ENCODE peak calls at places on chromosome 18, in seven cellular contexts. R, K, W, C, D, S and O are unnamed samples.
A peak's percentile ranks its signal among the peaks of the same experiment; 100 is the strongest.

GRCh38 chr18:76402026-76402990 is 92.7 kb downstream of the ZNF516 start:
- DNase-seq in R (no peak), K (no peak), W (no peak), C (no peak), D (no peak), S (no peak), O (peak; percentile 82)

GRCh38 chr18:38551881-38552280 is 986.3 kb upstream of the CELF4 start:
- DNase-seq in R (peak; percentile 17), K (no peak), W (no peak), C (no peak), D (no peak), S (no peak), O (no peak)

GRCh38 chr18:78728301-78729098 is 251.1 kb upstream of the SALL3 start:
- DNase-seq in R (no peak), K (no peak), W (no peak), C (no peak), D (no peak), S (peak; percentile 33), O (peak; percentile 42)

GRCh38 chr18:51575171-51575570 is 377.7 kb upstream of the MEX3C start:
- DNase-seq in R (no peak), K (no peak), W (no peak), C (no peak), D (no peak), S (no peak), O (no peak)

GRCh38 chr18:56984731-56985130 is 162.2 kb upstream of the BOD1L2 start:
- DNase-seq in R (no peak), K (no peak), W (no peak), C (no peak), D (no peak), S (no peak), O (no peak)

GRCh38 chr18:37391698-37392548 is 173.7 kb downstream of the CELF4 start:
- DNase-seq in R (no peak), K (no peak), W (no peak), C (no peak), D (no peak), S (no peak), O (no peak)

GRCh38 chr18:53649621-53650020 is 574.8 kb downstream of the MBD2 start:
- DNase-seq in R (no peak), K (no peak), W (no peak), C (no peak), D (no peak), S (no peak), O (no peak)

GRCh38 chr18:77650799-77651385 is 401.2 kb downstream of the GALR1 start:
- DNase-seq in R (peak; percentile 73), K (no peak), W (peak; percentile 82), C (no peak), D (peak; percentile 44), S (no peak), O (peak; percentile 55)

GRCh38 chr18:21164746-21165145 is 53.1 kb upstream of the ROCK1 start:
- DNase-seq in R (no peak), K (no peak), W (no peak), C (no peak), D (no peak), S (no peak), O (no peak)

GRCh38 chr18:47204908-47205522 is 28.9 kb upstream of the IER3IP1 start:
- DNase-seq in R (no peak), K (peak; percentile 27), W (peak; percentile 85), C (no peak), D (peak; percentile 33), S (no peak), O (no peak)

GRCh38 chr18:13703899-13704298 is 22.5 kb downstream of the FAM210A start:
- DNase-seq in R (no peak), K (peak; percentile 16), W (peak; percentile 49), C (no peak), D (peak; percentile 37), S (no peak), O (no peak)

GRCh38 chr18:77140439-77141109 is 8.0 kb upstream of the MBP start:
- DNase-seq in R (no peak), K (no peak), W (no peak), C (no peak), D (no peak), S (no peak), O (peak; percentile 72)

GRCh38 chr18:51668101-51668500 is 470.6 kb upstream of the MEX3C start:
- DNase-seq in R (peak; percentile 26), K (peak; percentile 4), W (peak; percentile 86), C (no peak), D (peak; percentile 40), S (no peak), O (no peak)

DNA sequence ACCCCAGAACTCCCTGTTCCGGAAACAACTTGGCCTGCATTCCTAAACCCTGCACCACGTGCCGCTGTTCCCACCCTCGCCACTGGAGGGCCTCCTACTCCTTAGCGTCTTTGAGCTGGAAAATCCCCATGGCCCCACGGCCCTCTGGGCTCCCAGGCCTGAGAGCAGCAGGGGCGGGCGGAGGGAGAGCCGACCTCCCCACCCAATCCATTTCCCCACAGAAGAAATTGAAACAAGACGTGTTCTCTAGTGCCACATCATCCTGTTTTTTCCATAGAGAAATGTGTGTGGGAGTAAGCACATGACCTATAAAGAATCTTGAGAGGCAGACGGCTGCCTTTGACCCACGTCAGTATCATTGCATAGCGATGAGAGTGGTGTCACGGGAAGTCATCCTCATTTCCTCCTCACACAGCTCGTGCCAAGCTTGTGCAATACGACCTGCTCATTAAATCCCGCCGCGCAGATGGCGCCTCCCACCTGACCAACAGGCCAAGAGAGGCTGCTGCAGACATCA is 79.2 kb downstream of the LAMA1 start:
- DNase-seq in R (peak; percentile 63), K (peak; percentile 99), W (peak; percentile 92), C (peak; percentile 11), D (peak; percentile 24), S (peak; percentile 91), O (peak; percentile 81)
- TF ChIP-seq CTCF in R (peak; percentile 36), K (peak; percentile 89), W (peak; percentile 86), C (peak; percentile 58), D (no peak), S (peak; percentile 78), O (peak; percentile 38)

GRCh38 chr18:79796531-79797390 is 977 bp upstream of the KCNG2 start:
- DNase-seq in R (peak; percentile 39), K (no peak), W (peak; percentile 53), C (no peak), D (no peak), S (no peak), O (peak; percentile 22)

GRCh38 chr18:79796016-79796415 is 1.7 kb upstream of the KCNG2 start:
- DNase-seq in R (no peak), K (no peak), W (no peak), C (no peak), D (no peak), S (no peak), O (peak; percentile 13)

GRCh38 chr18:79798999-79799370 is 1.2 kb downstream of the KCNG2 start:
- DNase-seq in R (no peak), K (no peak), W (peak; percentile 65), C (no peak), D (no peak), S (no peak), O (no peak)

GRCh38 chr18:79798346-79798998 is 734 bp downstream of the KCNG2 start:
- DNase-seq in R (no peak), K (no peak), W (peak; percentile 44), C (no peak), D (no peak), S (no peak), O (peak; percentile 30)

DNA sequence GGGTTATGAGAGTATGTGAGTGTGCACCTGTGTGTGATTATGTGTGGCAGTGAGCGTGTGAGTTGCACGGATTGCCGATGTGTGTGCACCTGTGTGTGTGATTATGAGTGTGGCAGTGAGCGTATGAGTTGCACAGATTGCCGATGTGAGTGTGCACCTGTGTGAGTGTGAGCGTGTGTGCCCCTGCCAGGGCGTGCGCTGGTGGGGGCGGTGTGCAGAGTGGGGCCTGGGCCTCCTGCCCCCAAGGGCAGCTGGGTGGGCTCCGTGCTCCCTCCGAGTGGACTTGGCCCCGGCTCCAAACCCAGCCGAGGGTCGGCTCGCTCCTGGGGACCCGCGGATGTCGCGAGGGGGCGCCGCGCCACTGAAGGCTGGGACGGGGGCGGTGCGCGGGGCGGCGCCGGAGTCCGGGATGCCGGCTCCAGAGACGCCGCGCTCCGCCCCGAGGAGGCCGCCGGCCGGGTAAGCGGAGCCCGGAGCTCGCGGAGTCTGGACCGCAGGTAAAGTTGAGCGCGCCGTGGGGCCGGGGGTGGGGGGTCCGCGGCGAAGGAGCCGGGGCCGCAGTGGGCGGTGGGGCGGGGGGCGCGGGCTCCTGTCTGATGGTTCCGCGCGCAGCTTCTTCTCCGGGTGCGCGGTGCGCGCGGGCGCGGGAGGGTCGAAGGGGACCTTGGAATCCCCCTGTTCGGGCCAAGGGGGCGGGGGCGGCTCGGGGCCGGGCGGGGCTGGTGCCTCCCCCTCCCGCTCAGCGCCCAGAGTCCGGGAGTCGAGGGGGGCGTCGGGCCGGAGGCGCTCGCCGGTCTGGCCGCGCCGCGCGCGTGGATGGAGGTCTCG is at the start of gene KCNG2:
- DNase-seq in R (peak; percentile 39), K (no peak), W (peak; percentile 67), C (no peak), D (peak; percentile 19), S (no peak), O (peak; percentile 33)
- TF ChIP-seq CTCF in R (no peak), K (peak; percentile 34), W (peak; percentile 21), C (no peak), D (peak; percentile 9), S (no peak), O (no peak)

GRCh38 chr18:35938158-35938557 is 34.3 kb upstream of the RMP24 start:
- DNase-seq in R (no peak), K (peak; percentile 41), W (no peak), C (no peak), D (no peak), S (no peak), O (no peak)

GRCh38 chr18:35936951-35937350 is 35.5 kb upstream of the RMP24 start:
- DNase-seq in R (no peak), K (no peak), W (no peak), C (no peak), D (no peak), S (no peak), O (no peak)

GRCh38 chr18:35938562-35938961 is 33.9 kb upstream of the RMP24 start:
- DNase-seq in R (no peak), K (no peak), W (no peak), C (no peak), D (no peak), S (no peak), O (no peak)

GRCh38 chr18:35941299-35941698 is 31.2 kb upstream of the RMP24 start:
- DNase-seq in R (no peak), K (no peak), W (no peak), C (no peak), D (no peak), S (no peak), O (no peak)

GRCh38 chr18:35939166-35939565 is 33.3 kb upstream of the RMP24 start:
- DNase-seq in R (no peak), K (no peak), W (peak; percentile 83), C (no peak), D (no peak), S (no peak), O (no peak)
- TF ChIP-seq CTCF in R (peak; percentile 9), K (no peak), W (peak; percentile 75), C (no peak), D (no peak), S (no peak), O (no peak)

DNA sequence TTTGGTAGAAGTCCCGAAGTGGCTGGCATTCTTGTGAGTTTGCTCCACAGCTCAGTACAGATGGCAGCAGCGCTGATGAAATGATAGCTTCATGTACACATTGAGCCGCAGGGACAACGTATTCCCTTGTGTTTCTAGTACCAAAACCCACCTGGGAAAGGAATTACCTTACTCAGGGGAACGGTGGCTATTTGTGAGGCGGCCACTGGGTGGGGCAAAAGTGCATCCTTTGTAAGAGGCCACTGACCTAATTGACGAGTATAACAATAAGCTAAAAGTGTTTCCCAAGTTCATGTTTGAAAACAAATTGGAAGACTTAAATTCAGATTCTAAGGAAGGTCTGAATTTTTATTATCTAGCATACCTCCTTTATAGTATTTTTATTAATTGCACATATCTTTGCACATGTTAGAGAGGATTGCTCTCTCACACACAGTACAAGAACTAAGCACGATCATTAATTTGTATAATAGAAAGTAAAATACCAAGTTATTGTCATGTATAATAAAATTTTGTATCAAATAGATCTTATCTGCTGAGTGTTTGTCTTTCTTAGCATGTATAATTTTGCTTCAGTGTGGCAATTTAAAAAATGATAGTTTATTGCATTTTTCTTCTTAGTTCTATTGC is 25.3 kb upstream of the CDH7 start:
- DNase-seq in R (no peak), K (no peak), W (peak; percentile 84), C (no peak), D (peak; percentile 36), S (no peak), O (no peak)
- TF ChIP-seq CTCF in R (peak; percentile 19), K (no peak), W (peak; percentile 89), C (no peak), D (peak; percentile 58), S (peak; percentile 5), O (no peak)